ENCODE peak calls at places on chromosomes 7 and 10, in eight cellular contexts. L is fibroblast of lung; X is heart right ventricle; A is adrenal gland; M is left ventricle myocardium inferior; I is CD4-positive, alpha-beta memory T cell; N is suprapubic skin; H is GM23338. V is an unnamed sample.

GRCh38 chr7:34341331-34341730 is 316.7 kb upstream of the NPSR1 start:
- DNase-seq in X (no peak), A (no peak), I (no peak), L (peak; percentile 71), N (no peak), M (no peak), H (peak; percentile 15), V (peak; percentile 46)

GRCh38 chr10:29955308-29955935 is 104.0 kb downstream of the JCAD start:
- DNase-seq in M (no peak), N (no peak), A (no peak), L (peak; percentile 72), I (no peak), H (peak; percentile 30), X (no peak), V (peak; percentile 67)

GRCh38 chr7:25852249-25852994 is 299.6 kb upstream of the NFE2L3 start:
- DNase-seq in X (peak; percentile 36), H (peak; percentile 64), A (no peak), N (no peak), L (no peak), M (no peak), I (no peak), V (no peak)

GRCh38 chr10:5627486-5628044 is 38.8 kb downstream of the ASB13 start:
- DNase-seq in H (no peak), M (no peak), X (no peak), L (no peak), N (no peak), A (no peak), I (no peak), V (no peak)

GRCh38 chr7:7830122-7830878 is 111.9 kb upstream of the RPA3 start:
- DNase-seq in N (no peak), I (no peak), L (peak; percentile 20), M (no peak), A (no peak), H (no peak), X (no peak), V (peak; percentile 41)

GRCh38 chr10:129101232-129101980 is 365.6 kb upstream of the MGMT start:
- DNase-seq in L (no peak), X (no peak), A (peak; percentile 34), I (no peak), N (no peak), H (no peak), M (no peak), V (no peak)

GRCh38 chr10:97861924-97862323 is 12.3 kb downstream of the GOLGA7B start:
- DNase-seq in H (peak; percentile 87), M (no peak), N (no peak), L (no peak), I (no peak), A (no peak), X (no peak), V (no peak)

GRCh38 chr7:157521752-157522151 is 184.9 kb downstream of the DNAJB6 start:
- DNase-seq in N (no peak), H (no peak), L (no peak), A (no peak), X (no peak), M (no peak), I (no peak), V (no peak)

GRCh38 chr10:88041243-88042161 is 178.1 kb downstream of the PTEN start:
- DNase-seq in I (no peak), X (no peak), M (no peak), A (no peak), L (peak; percentile 78), N (no peak), H (no peak), V (no peak)

GRCh38 chr7:51298912-51299311 is 17.7 kb downstream of the COBL start:
- DNase-seq in I (no peak), M (no peak), H (no peak), X (no peak), N (peak; percentile 21), A (peak; percentile 29), L (no peak), V (no peak)

GRCh38 chr10:70829543-70829942 is 13.8 kb downstream of the SGPL1 start:
- DNase-seq in X (no peak), I (no peak), H (no peak), A (no peak), L (no peak), M (no peak), N (no peak), V (no peak)

GRCh38 chr7:36047254-36047653 is 105.8 kb upstream of the EEPD1 start:
- DNase-seq in N (no peak), I (no peak), H (peak; percentile 29), X (no peak), A (no peak), L (peak; percentile 15), M (no peak), V (no peak)
- H3K4me1 ChIP-seq in N (peaks cover 47% of the 10 kb centered on the region), I (no peaks in the 10 kb centered on the region), H (peaks cover 26% of the 10 kb centered on the region), X (peaks cover 53% of the 10 kb centered on the region), A (no peaks in the 10 kb centered on the region), L (peaks cover 18% of the 10 kb centered on the region), M (peaks cover 76% of the 10 kb centered on the region), V (peaks cover 18% of the 10 kb centered on the region)

GRCh38 chr7:123632808-123633207 is 22.9 kb upstream of the LMOD2 start:
- DNase-seq in I (no peak), H (no peak), L (no peak), A (no peak), M (no peak), N (no peak), X (no peak), V (no peak)

GRCh38 chr7:123633553-123633952 is 22.1 kb upstream of the LMOD2 start:
- DNase-seq in L (peak; percentile 81), H (no peak), X (no peak), A (no peak), N (no peak), I (no peak), M (no peak), V (peak; percentile 79)

GRCh38 chr7:123637878-123638277 is 17.8 kb upstream of the LMOD2 start:
- DNase-seq in I (no peak), N (no peak), L (no peak), M (no peak), A (no peak), X (no peak), H (no peak), V (no peak)

GRCh38 chr7:123637203-123637602 is 18.5 kb upstream of the LMOD2 start:
- DNase-seq in H (peak; percentile 47), L (no peak), A (no peak), N (no peak), M (no peak), I (no peak), X (no peak), V (no peak)

DNA sequence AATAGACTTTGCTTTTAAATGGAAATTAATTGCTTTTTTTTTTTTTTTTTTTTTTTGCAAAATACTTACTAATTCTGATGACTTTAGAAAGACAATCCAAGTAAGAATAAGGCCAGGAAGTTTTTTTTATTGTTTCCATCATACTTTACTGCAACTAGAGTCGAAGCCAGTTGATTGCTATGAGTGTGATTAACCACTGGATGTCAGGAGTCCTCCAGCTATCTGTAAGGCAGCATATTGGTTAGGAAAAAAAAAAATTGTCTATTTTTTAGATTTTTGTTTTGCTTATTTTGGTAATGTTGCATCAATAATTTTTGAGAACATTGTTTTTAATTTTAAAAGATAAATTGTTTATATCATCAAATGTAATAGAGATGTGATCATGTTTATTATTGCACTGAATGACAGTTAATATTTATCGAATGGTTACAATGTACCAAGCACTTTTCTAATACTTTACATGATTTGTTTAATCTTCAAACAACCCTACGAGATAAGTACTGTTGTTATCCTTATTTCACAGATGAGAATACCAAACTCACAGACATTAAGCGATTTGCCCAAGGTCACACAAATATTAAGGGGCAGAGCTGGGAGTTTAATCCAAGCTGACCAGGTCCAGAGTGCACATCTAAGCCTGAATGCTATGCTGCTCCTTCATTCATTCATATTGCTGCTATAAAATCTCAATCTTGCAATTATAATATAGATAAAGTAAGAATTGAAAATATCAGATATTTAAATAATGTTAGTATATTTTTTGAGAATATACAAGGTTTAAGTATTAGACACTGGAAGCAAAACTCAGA is 19.9 kb upstream of the LMOD2 start:
- DNase-seq in L (peak; percentile 26), H (peak; percentile 60), N (no peak), A (no peak), I (no peak), M (no peak), X (no peak), V (no peak)
- H3K4me1 ChIP-seq in L (no peaks in the 10 kb centered on the region), H (no peaks in the 10 kb centered on the region), N (no peaks in the 10 kb centered on the region), A (no peaks in the 10 kb centered on the region), I (no peaks in the 10 kb centered on the region), M (peaks cover 57% of the 10 kb centered on the region), X (peaks cover 7% of the 10 kb centered on the region), V (peaks cover 17% of the 10 kb centered on the region)

DNA sequence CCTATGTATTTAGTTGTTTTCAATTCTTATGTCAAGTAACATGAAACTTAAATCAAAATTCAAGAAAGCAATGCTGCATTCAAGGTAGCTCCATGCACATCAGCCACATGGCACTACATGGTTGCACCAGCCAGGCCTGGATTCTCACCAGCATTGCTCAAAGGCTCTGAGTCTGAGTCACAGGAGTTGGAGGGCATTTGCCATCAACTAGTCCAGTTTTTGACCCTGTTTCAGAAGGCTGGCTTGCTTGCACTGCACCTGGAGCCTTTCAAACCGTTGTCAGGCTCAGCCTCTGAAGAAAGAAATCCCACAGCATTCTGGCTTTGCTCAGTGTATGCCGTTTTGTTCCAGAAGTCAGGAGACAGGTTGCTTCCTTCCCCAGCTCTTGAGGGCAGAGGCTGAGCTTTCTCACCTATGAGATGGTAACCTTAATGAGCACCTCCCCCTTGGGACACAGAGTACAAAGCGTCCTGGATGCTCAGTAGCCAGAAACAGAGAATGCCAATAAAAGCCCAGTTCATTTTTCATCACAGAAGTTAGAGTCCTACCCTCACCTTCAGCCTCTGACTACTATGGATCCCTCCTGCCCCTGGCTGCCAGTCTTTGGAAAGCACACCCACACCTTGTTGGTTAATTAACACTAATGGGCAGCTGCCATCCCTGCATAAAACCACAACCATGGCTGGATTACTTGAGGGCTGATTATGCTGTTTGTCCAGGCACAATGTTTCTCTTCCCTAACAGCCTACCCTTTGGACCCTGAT is 288.4 kb upstream of the LRRTM3 start:
- DNase-seq in H (peak; percentile 2), X (no peak), M (no peak), L (peak; percentile 10), N (no peak), A (no peak), I (no peak), V (peak; percentile 28)
- H3K4me1 ChIP-seq in H (no peaks in the 10 kb centered on the region), X (no peaks in the 10 kb centered on the region), M (peaks cover 6% of the 10 kb centered on the region), L (no peaks in the 10 kb centered on the region), N (no peaks in the 10 kb centered on the region), A (no peaks in the 10 kb centered on the region), I (no peaks in the 10 kb centered on the region), V (peaks cover 14% of the 10 kb centered on the region)

GRCh38 chr10:127153166-127153565 is 43.2 kb downstream of the INSYN2A start:
- DNase-seq in L (peak; percentile 31), H (no peak), M (no peak), I (no peak), N (no peak), X (no peak), A (peak; percentile 13), V (no peak)
- H3K4me1 ChIP-seq in L (peaks cover 19% of the 10 kb centered on the region), H (peaks cover 29% of the 10 kb centered on the region), M (peaks cover 26% of the 10 kb centered on the region), I (no peaks in the 10 kb centered on the region), N (peaks cover 14% of the 10 kb centered on the region), X (peaks cover 25% of the 10 kb centered on the region), A (no peaks in the 10 kb centered on the region), V (peaks cover 40% of the 10 kb centered on the region)

DNA sequence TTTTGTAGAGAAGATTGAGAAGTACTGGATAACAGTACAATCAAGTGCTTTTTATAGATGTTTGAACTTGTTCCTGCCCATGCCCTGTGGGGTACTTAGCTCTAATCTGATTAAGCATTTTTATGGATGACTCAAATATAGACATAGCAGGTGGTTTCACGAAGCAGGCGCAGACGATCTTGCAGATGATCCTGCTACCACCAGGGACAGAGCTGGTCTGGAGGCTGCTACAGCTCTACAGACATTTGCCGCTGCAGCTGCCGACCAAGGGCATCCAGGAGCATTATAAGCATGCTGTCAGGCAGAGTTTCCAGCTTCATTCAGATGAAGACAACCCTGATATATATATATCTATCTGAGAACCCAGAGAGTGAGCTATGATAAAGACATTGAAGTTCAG is 650.4 kb downstream of the NXPH1 start:
- DNase-seq in L (no peak), X (no peak), N (no peak), I (no peak), H (no peak), A (no peak), M (no peak), V (no peak)
- H3K4me1 ChIP-seq in L (no peaks in the 10 kb centered on the region), X (no peaks in the 10 kb centered on the region), N (no peaks in the 10 kb centered on the region), I (no peaks in the 10 kb centered on the region), H (no peaks in the 10 kb centered on the region), A (no peaks in the 10 kb centered on the region), M (no peaks in the 10 kb centered on the region), V (no peaks in the 10 kb centered on the region)